ENCODE peak calls at places on chromosomes 7 and 10, in five cellular contexts. J is mesendoderm, T is left lung, R is colonic mucosa, L is adrenal gland. H is an unnamed sample.

GRCh38 chr7:96596120-96596826 is 113.4 kb downstream of the SEM1 start:
- DNase-seq in J (peak), T (no peak), R (no peak), L (no peak), H (peak)

GRCh38 chr7:55130554-55131198 is 111.9 kb downstream of the EGFR start:
- DNase-seq in J (no peak), T (peak), R (no peak), L (no peak), H (peak)

GRCh38 chr10:14975672-14976273 is 16.6 kb downstream of the MEIG1 start:
- DNase-seq in J (no peak), T (no peak), R (no peak), L (no peak), H (peak)

GRCh38 chr10:1179346-1180070 is 123.3 kb downstream of the WDR37 start:
- DNase-seq in J (no peak), T (no peak), R (no peak), L (no peak), H (no peak)

GRCh38 chr10:53166325-53166724 is 393.7 kb upstream of the MBL2 start:
- DNase-seq in J (no peak), T (no peak), R (no peak), L (no peak), H (no peak)

GRCh38 chr10:63713191-63714144 is 192.3 kb downstream of the REEP3 start:
- DNase-seq in J (peak), T (peak), R (peak), L (peak), H (peak)

GRCh38 chr10:24952701-24953349 is 419 bp upstream of the PRTFDC1 start:
- DNase-seq in J (peak), T (no peak), R (peak), L (peak), H (peak)

GRCh38 chr7:140923358-140924006 is 1.2 kb downstream of the BRAF start:
- DNase-seq in J (peak), T (no peak), R (peak), L (peak), H (no peak)

GRCh38 chr7:55065511-55066229 is 46.9 kb downstream of the EGFR start:
- DNase-seq in J (peak), T (no peak), R (no peak), L (peak), H (peak)

GRCh38 chr7:101399759-101400158 is 37.1 kb downstream of the COL26A1 start:
- DNase-seq in J (no peak), T (no peak), R (no peak), L (no peak), H (no peak)

GRCh38 chr10:83881647-83882046 is 257.7 kb upstream of the GHITM start:
- DNase-seq in J (no peak), T (no peak), R (no peak), L (peak), H (no peak)

GRCh38 chr7:126715076-126715475 is 537.7 kb downstream of the GRM8 start:
- DNase-seq in J (no peak), T (no peak), R (no peak), L (no peak), H (no peak)

GRCh38 chr10:130456616-130457015 is 320.4 kb downstream of the GLRX3 start:
- DNase-seq in J (no peak), T (no peak), R (no peak), L (no peak), H (no peak)

GRCh38 chr7:91628742-91629141 is 251.8 kb downstream of the MTERF1 start:
- DNase-seq in J (no peak), T (no peak), R (no peak), L (peak), H (no peak)

GRCh38 chr10:16779375-16779774 is 37.8 kb downstream of the RSU1 start:
- DNase-seq in J (no peak), T (no peak), R (no peak), L (no peak), H (no peak)

GRCh38 chr10:16780338-16780880 is 36.8 kb downstream of the RSU1 start:
- DNase-seq in J (no peak), T (no peak), R (no peak), L (no peak), H (no peak)

GRCh38 chr10:16777473-16778370 is 39.5 kb downstream of the RSU1 start:
- DNase-seq in J (peak), T (no peak), R (no peak), L (peak), H (no peak)

GRCh38 chr10:16773334-16773733 is 43.9 kb downstream of the RSU1 start:
- DNase-seq in J (no peak), T (no peak), R (no peak), L (no peak), H (no peak)

DNA sequence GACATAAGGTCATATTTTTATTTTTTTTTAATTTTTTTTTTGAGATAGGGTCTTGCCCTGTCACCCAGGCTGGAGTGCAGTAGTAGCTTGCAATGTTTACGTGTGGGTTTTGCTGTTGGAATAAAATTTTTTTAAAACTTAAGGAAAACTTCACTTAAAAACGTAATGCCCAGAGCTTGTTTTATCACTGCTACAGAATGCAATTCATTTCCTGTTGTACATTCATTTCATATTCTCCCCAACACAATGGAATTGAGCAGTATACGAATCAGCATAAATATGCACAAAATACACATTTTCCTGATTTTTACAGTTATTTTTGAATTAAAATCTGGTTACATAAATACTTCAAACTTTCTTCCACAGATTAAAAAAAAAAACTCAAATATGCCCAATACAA is 40.3 kb downstream of the RSU1 start:
- DNase-seq in J (no peak), T (no peak), R (no peak), L (no peak), H (no peak)
- H3K4me3 ChIP-seq in J (no peak), T (no peak), R (no peak), L (no peak), H (no peak)

GRCh38 chr10:114027951-114028350 is 15.7 kb upstream of the ADRB1 start:
- DNase-seq in J (no peak), T (no peak), R (no peak), L (no peak), H (no peak)
- H3K27ac ChIP-seq in J (no peak), T (no peak), R (no peak), L (no peak), H (peak)

DNA sequence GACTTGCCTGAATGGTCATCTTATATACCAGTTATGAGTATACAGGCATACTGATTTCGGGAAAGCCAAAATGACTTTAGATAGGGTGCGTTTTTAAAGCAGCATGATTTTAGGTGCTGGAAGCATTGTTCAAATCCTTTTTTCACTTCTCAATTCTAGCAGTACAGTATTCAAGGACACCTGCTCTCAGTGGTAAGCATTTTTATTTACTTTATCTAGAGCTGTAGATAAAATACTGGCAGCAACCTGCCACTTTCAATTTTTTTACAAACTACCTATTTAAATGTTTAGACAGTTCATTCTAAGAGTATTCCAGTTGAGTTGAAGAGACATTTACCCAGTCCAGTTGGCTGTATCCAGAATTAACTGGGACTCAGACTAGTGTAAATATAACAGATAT is 33.6 kb downstream of the TMEM106B start:
- DNase-seq in J (no peak), T (no peak), R (no peak), L (no peak), H (no peak)
- H3K4me3 ChIP-seq in J (no peak), T (no peak), R (no peak), L (no peak), H (no peak)

GRCh38 chr10:43693602-43694001 is 44.9 kb upstream of the ZNF32 start:
- DNase-seq in J (no peak), T (no peak), R (no peak), L (no peak), H (no peak)

GRCh38 chr10:43692051-43692825 is 43.6 kb upstream of the ZNF32 start:
- DNase-seq in J (no peak), T (no peak), R (no peak), L (no peak), H (no peak)

GRCh38 chr10:43689955-43690771 is 41.5 kb upstream of the ZNF32 start:
- DNase-seq in J (peak), T (peak), R (peak), L (peak), H (peak)

GRCh38 chr10:43689618-43689954 is 40.9 kb upstream of the ZNF32 start:
- DNase-seq in J (peak), T (peak), R (peak), L (peak), H (no peak)

DNA sequence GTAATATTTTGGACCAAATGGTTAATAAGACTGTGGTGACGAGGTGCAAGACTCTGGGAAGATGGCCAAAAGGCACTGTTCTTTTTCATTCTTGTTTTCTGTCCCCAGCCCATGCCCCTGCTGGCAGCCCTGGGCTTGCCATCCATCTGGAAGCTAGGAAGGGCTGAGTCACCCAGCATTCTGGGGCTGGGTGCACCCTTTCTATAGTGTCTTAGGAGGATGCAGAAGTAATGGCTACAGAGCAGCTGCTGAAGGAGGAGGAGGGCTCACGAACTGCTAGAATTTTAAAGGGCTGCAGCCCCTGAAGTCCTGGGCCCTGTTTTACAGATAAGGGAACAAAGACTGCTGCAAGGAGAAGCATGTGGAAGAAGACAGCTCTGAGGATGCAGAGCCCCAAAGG is 42.8 kb upstream of the ZNF32 start:
- DNase-seq in J (no peak), T (no peak), R (no peak), L (no peak), H (no peak)
- H3K27ac ChIP-seq in J (no peak), T (no peak), R (no peak), L (no peak), H (no peak)

GRCh38 chr10:97197030-97197500 is 11.3 kb upstream of the SLIT1 start:
- DNase-seq in J (no peak), T (no peak), R (no peak), L (no peak), H (no peak)
- H3K4me3 ChIP-seq in J (no peak), T (no peak), R (no peak), L (no peak), H (no peak)

DNA sequence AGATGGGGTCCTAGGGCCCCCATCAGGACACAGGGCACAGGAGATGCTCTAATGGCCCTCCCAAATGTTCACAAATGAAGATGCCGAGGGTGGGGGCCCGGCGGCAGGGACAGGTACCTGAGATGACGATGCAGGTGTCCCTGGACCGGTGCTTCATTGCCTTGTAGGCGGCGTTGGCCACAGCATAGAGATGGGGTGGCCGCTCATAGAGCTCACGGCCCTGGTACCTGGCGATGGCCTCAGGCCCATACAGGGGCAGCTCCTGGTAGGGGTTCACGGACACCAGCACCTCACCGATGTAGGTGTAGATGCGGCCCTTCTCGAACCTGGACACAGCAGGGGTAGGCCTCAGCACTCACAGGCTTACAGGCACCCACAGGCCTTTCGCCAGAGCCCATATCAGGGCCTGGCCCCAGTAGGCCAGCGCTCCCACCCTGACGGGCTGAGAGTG is 2.0 kb downstream of the MYO1G start:
- DNase-seq in J (no peak), T (peak), R (no peak), L (no peak), H (no peak)
- H3K27ac ChIP-seq in J (no peak), T (no peak), R (no peak), L (no peak), H (no peak)

DNA sequence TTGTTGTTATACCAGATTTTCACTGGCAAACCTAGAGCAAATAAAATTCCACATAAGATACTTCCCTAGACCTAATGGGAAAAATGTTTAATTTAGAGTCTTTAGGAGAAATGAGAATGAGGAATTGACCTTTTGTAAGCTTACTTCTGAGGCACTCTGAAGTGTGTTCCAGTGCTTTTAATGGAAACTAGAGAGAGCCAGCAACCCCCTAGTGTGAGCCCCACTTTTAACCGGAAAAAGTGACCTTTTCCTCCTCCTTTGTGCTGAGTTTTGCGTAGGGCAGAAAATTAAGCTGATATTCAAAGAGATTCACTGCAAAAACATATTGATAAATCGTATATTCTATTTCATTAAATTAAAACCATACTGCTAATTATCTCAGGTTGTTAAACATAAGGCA is 5.2 kb downstream of the IKZF1 start:
- DNase-seq in J (no peak), T (no peak), R (no peak), L (no peak), H (no peak)
- H3K4me3 ChIP-seq in J (no peak), T (no peak), R (no peak), L (no peak), H (no peak)

H was measured in SJSA1.